ENCODE peak calls at places on chromosomes 13 and 19, in five cellular contexts. U is H1, J is GM12892, P is spleen, S is suprapubic skin. A is an unnamed sample.

GRCh38 chr13:96090240-96091101 is 564 bp downstream of the HS6ST3 start:
- DNase-seq in U (no peak), J (peak; percentile 30), P (no peak), S (no peak), A (no peak)

GRCh38 chr13:100275746-100276145 is 186.9 kb downstream of the PCCA start:
- DNase-seq in U (no peak), J (no peak), P (no peak), S (no peak), A (no peak)

GRCh38 chr19:45470147-45471081 is 2.6 kb downstream of the FOSB start:
- DNase-seq in U (no peak), J (no peak), P (peak; percentile 84), S (peak; percentile 85), A (no peak)

GRCh38 chr19:45972081-45972943 is 1.4 kb downstream of the NOVA2 start:
- DNase-seq in U (no peak), J (no peak), P (no peak), S (no peak), A (no peak)

GRCh38 chr13:109647046-109647445 is 139.3 kb downstream of the IRS2 start:
- DNase-seq in U (no peak), J (no peak), P (no peak), S (no peak), A (no peak)

GRCh38 chr13:39185326-39185725 is 147.1 kb downstream of the NHLRC3 start:
- DNase-seq in U (no peak), J (no peak), P (no peak), S (no peak), A (no peak)

GRCh38 chr19:10921199-10921879 is 7.1 kb downstream of the YIPF2 start:
- DNase-seq in U (no peak), J (no peak), P (no peak), S (no peak), A (no peak)

GRCh38 chr13:101838305-101838835 is 385.9 kb downstream of the ITGBL1 start:
- DNase-seq in U (no peak), J (no peak), P (no peak), S (no peak), A (no peak)

GRCh38 chr13:46401432-46401831 is 14.4 kb upstream of the RUBCNL start:
- DNase-seq in U (no peak), J (no peak), P (no peak), S (no peak), A (no peak)

GRCh38 chr19:18230941-18231734 is 4.9 kb upstream of the PDE4C start:
- DNase-seq in U (no peak), J (no peak), P (no peak), S (no peak), A (no peak)

GRCh38 chr19:524062-524674 is 7.4 kb upstream of the CDC34 start:
- DNase-seq in U (no peak), J (no peak), P (no peak), S (no peak), A (peak; percentile 67)

GRCh38 chr19:2282062-2282861 is at the start of gene PEAK3:
- DNase-seq in U (no peak), J (no peak), P (peak; percentile 98), S (peak; percentile 81), A (peak; percentile 89)

GRCh38 chr19:44696939-44697669 is 1.8 kb upstream of the CEACAM16 start:
- DNase-seq in U (no peak), J (no peak), P (no peak), S (no peak), A (no peak)

GRCh38 chr19:13277104-13277809 is 127.0 kb downstream of the IER2 start:
- DNase-seq in U (no peak), J (peak; percentile 43), P (peak; percentile 81), S (no peak), A (no peak)

GRCh38 chr13:76884571-76885202 is 1.5 kb downstream of the KCTD12 start:
- DNase-seq in U (no peak), J (no peak), P (no peak), S (no peak), A (peak; percentile 66)

GRCh38 chr19:40228371-40228770 is 1.9 kb upstream of the CCNP start:
- DNase-seq in U (no peak), J (no peak), P (no peak), S (no peak), A (no peak)

GRCh38 chr13:97226013-97226412 is 3.9 kb downstream of the MBNL2 start:
- DNase-seq in U (no peak), J (no peak), P (no peak), S (no peak), A (no peak)

GRCh38 chr13:42525035-42525504 is 48.9 kb upstream of the TNFSF11 start:
- DNase-seq in U (no peak), J (no peak), P (no peak), S (no peak), A (no peak)

GRCh38 chr13:20570540-20570939 is 3.6 kb downstream of the IFT88 start:
- DNase-seq in U (no peak), J (no peak), P (no peak), S (no peak), A (no peak)

DNA sequence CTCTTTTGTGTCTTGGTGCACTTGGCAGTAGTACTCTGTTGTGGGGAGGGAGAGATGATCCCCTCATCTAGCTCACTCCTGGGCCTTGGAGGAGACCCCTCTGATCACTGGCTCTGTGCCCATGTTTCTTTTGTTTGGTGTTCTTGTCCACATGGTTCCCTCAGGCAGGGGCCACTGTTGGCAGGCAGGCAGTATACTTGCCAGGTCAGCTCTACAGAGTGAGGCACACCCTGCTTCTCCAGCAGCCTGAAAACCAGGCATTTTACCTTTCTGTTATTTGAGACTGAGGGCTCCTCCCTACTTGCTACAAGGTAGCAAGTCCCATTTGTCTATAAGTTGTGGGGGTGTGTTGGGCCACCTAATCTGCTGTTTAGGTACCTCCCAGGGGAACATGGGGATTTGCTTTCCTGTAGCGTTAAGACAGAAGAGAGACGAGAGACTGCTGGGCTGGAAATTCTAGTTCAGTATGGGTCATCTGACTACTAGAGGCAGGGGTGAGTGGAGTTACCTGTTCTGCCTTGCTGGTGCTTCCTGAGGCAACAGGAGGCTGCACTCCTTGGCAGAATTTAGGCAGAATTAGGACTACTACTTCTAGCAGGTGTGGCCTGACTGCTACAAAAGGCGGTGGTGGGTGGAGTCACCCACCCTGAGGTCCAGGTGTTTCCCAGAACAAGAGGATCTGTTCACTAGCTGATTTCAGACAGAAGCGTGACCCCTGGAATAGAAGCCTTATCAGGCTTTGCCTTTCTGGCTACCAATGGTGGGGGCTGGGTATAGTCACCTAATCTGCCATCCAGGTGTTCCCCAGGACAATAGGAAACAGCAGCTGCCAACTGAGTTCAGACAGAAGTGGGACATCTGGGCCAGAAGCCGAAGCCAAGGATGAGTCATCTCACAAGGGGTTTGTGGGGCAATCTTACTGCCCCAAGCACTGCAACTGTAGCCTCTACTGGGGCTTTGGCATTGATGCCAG is 843.0 kb upstream of the ATXN8OS start:
- DNase-seq in U (no peak), J (no peak), P (no peak), S (no peak), A (no peak)
- TF ChIP-seq POLR2AphosphoS5 in U (no peak), J (no peak), P (no peak), S (no peak), A (no peak)

DNA sequence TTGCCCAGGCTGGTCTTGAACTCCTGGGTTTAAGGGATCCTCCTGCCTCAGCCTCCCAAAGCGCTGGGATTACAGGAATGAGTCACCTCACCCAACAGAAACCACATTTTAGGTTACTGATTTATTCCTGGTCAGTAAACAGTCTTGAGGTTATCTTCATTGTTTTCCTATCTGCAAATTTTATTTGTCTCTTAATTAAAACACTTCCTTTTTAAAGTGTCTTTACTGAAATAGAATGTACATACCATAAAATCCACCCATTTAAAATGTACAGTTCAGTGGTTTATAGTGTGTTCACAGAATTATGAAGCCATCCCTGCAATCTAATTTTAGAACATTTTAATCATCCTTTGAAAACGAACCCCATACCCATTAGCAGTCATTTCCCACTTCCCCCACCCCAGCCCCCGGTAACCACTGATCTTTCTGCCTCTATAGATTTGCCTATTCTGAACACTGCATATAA is 63.0 kb downstream of the MAP4K1 start:
- DNase-seq in U (no peak), J (no peak), P (no peak), S (no peak), A (no peak)
- TF ChIP-seq POLR2AphosphoS5 in U (no peak), J (no peak), P (no peak), S (no peak), A (no peak)

GRCh38 chr19:47607564-47608073 is 1.3 kb upstream of the BICRA start:
- DNase-seq in U (no peak), J (no peak), P (no peak), S (no peak), A (no peak)

GRCh38 chr19:47608908-47609879 is at the start of gene BICRA:
- DNase-seq in U (no peak), J (peak; percentile 72), P (peak; percentile 96), S (peak; percentile 90), A (peak; percentile 94)

GRCh38 chr19:47610546-47610894 is 1.6 kb downstream of the BICRA start:
- DNase-seq in U (no peak), J (no peak), P (no peak), S (no peak), A (no peak)

GRCh38 chr19:47609885-47610545 is 1.1 kb downstream of the BICRA start:
- DNase-seq in U (no peak), J (no peak), P (peak; percentile 90), S (no peak), A (peak; percentile 80)

GRCh38 chr19:47608074-47608907 is 643 bp upstream of the BICRA start:
- DNase-seq in U (peak; percentile 71), J (peak; percentile 95), P (peak; percentile 98), S (peak; percentile 95), A (peak; percentile 97)
- TF ChIP-seq POLR2AphosphoS5 in U (peak; percentile 43), J (peak; percentile 82), P (peak; percentile 91), S (no peak), A (peak; percentile 93)

DNA sequence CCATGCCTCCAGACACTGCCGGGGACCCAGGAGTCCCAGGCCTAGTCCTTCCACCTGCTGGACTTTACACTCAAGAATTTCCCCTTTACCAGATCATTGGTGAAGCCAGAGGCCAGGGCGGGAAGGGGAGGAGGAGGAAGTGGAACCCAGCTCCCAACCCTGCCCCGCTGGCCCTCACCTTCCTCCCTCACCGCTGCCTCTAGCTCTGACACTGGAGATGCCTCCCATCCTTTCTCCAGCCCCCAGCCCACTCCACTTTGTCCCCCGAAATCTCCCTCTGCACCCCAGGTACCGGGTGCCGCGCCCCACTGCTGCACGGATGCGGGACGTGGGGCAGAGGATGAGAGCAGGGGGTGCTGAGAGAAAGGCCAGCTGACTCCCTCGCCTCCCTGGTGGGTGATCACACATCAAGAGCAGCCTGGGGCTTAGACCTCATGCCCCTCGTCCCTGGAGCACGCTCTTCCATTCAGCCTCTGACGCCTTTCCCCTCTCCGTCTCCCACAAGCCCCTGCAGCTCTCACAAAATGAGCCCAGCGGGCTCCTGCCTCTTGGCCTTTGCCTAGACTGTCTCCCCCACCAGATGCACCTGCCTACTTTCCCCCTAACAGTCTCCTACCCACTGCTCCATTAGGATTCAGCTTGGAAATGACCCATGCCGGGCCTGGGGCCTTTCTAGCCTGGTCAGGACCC is at the start of gene PTPRH:
- DNase-seq in U (no peak), J (no peak), P (no peak), S (no peak), A (no peak)
- TF ChIP-seq POLR2AphosphoS5 in U (no peak), J (no peak), P (peak; percentile 46), S (no peak), A (no peak)

A was measured in sigmoid colon.